ENCODE peak calls at places on chromosomes 2 and 18, in nine cellular contexts. Q, L, S, V, N, Z, X, H and I are unnamed samples.

GRCh38 chr2:25349397-25349796 is 7.7 kb upstream of the DNMT3A start:
- DNase-seq in S (peak), H (no peak), X (no peak), L (no peak), V (no peak), Q (no peak), Z (no peak), N (no peak), I (no peak)

GRCh38 chr2:237532225-237532624 is 34.1 kb upstream of the PRLH start:
- DNase-seq in Z (no peak), H (no peak), V (no peak), N (no peak), Q (no peak), X (no peak), S (no peak), L (no peak), I (no peak)

GRCh38 chr2:16138811-16139662 is 198.7 kb downstream of the MYCN start:
- DNase-seq in N (no peak), Z (no peak), H (no peak), S (no peak), X (peak), L (no peak), Q (no peak), V (no peak), I (no peak)

GRCh38 chr2:182069416-182069815 is 83.8 kb downstream of the PPP1R1C start:
- DNase-seq in N (no peak), Q (no peak), S (no peak), X (no peak), H (no peak), Z (no peak), V (no peak), L (no peak), I (no peak)

GRCh38 chr2:118942012-118942411 is at the start of gene MARCO:
- DNase-seq in H (no peak), N (no peak), X (no peak), L (no peak), Z (no peak), V (no peak), S (no peak), Q (no peak), I (no peak)

GRCh38 chr2:180542510-180542909 is 437.9 kb upstream of the UBE2E3 start:
- DNase-seq in H (no peak), V (no peak), S (no peak), Q (no peak), Z (no peak), N (no peak), L (no peak), X (peak), I (no peak)

GRCh38 chr2:16203069-16203468 is 262.7 kb downstream of the MYCN start:
- DNase-seq in Z (no peak), N (no peak), L (no peak), V (no peak), S (no peak), Q (no peak), H (no peak), X (no peak), I (no peak)

GRCh38 chr2:71882949-71883472 is 264.7 kb downstream of the CYP26B1 start:
- DNase-seq in X (peak), H (peak), L (no peak), S (peak), V (no peak), Z (peak), N (peak), Q (peak), I (peak)

GRCh38 chr18:65587491-65587890 is 163.3 kb upstream of the CDH7 start:
- DNase-seq in Q (no peak), N (no peak), Z (no peak), L (no peak), V (no peak), H (no peak), X (no peak), S (no peak), I (no peak)

GRCh38 chr2:62452701-62453449 is 53.1 kb downstream of the TMEM17 start:
- DNase-seq in Q (no peak), V (no peak), L (no peak), S (no peak), X (no peak), Z (no peak), H (no peak), N (no peak), I (no peak)

GRCh38 chr2:8202139-8202538 is 479.7 kb upstream of the ID2 start:
- DNase-seq in V (peak), X (no peak), L (no peak), S (no peak), H (no peak), Z (no peak), Q (peak), N (no peak), I (no peak)

GRCh38 chr2:39370101-39370500 is 67.0 kb downstream of the MAP4K3 start:
- DNase-seq in S (no peak), Q (no peak), L (no peak), N (no peak), H (no peak), V (no peak), X (no peak), Z (no peak), I (no peak)

GRCh38 chr2:10278029-10278762 is 24.5 kb upstream of the HPCAL1 start:
- DNase-seq in Q (no peak), X (no peak), Z (no peak), L (no peak), V (no peak), H (no peak), S (peak), N (peak), I (no peak)

GRCh38 chr2:19632327-19633040 is 269.3 kb downstream of the TTC32 start:
- DNase-seq in S (peak), N (peak), X (no peak), L (no peak), H (no peak), Q (no peak), Z (no peak), V (no peak), I (no peak)

GRCh38 chr2:41881249-41881648 is 166.6 kb upstream of the PKDCC start:
- DNase-seq in V (no peak), Z (no peak), N (no peak), H (no peak), S (no peak), L (no peak), Q (no peak), X (no peak), I (no peak)

GRCh38 chr18:61765097-61765496 is 127.7 kb downstream of the RNF152 start:
- DNase-seq in V (no peak), N (no peak), L (no peak), S (peak), X (peak), Q (no peak), H (no peak), Z (no peak), I (no peak)

GRCh38 chr18:46051731-46052461 is 20.2 kb downstream of the PSTPIP2 start:
- DNase-seq in H (no peak), S (peak), X (peak), N (no peak), Q (no peak), Z (no peak), V (no peak), L (no peak), I (no peak)

GRCh38 chr18:68919900-68920299 is 122.0 kb downstream of the CCDC102B start:
- DNase-seq in Z (no peak), Q (no peak), V (no peak), H (no peak), N (no peak), S (no peak), L (no peak), X (no peak), I (no peak)

GRCh38 chr2:234166521-234166920 is 116.0 kb downstream of the SPP2 start:
- DNase-seq in X (no peak), Z (no peak), Q (no peak), V (no peak), L (no peak), H (no peak), S (no peak), N (no peak), I (no peak)

GRCh38 chr2:79993144-79993543 is 311.4 kb downstream of the LRRTM1 start:
- DNase-seq in V (no peak), Z (no peak), S (peak), N (no peak), L (no peak), H (peak), Q (no peak), X (no peak), I (peak)

GRCh38 chr2:182980115-182980514 is 58.1 kb downstream of the NCKAP1 start:
- DNase-seq in Z (no peak), H (peak), N (no peak), X (no peak), Q (peak), L (no peak), S (peak), V (peak), I (no peak)

GRCh38 chr18:44537521-44537920 is 143.2 kb upstream of the SETBP1 start:
- DNase-seq in S (peak), N (no peak), Z (no peak), X (peak), Q (no peak), L (no peak), H (peak), V (no peak), I (peak)